ENCODE peak calls at places on chromosomes 2 and 18, in six cellular contexts. G, H, Z, J, O and N are unnamed samples.

GRCh38 chr2:127498386-127498785 is 27.9 kb downstream of the IWS1 start:
- DNase-seq in G (no peak), H (no peak), Z (no peak), J (no peak), O (no peak), N (no peak)

GRCh38 chr2:158543957-158544356 is 87.2 kb downstream of the PKP4 start:
- DNase-seq in G (peak), H (no peak), Z (no peak), J (no peak), O (no peak), N (no peak)

GRCh38 chr2:72712304-72712703 is 113.5 kb downstream of the EXOC6B start:
- DNase-seq in G (no peak), H (no peak), Z (no peak), J (no peak), O (no peak), N (no peak)

GRCh38 chr2:28080911-28081310 is 190.4 kb downstream of the BABAM2 start:
- DNase-seq in G (no peak), H (peak), Z (no peak), J (peak), O (no peak), N (no peak)

GRCh38 chr18:6747646-6748045 is 18.1 kb downstream of the ARHGAP28 start:
- DNase-seq in G (no peak), H (peak), Z (no peak), J (no peak), O (peak), N (peak)

GRCh38 chr2:230927711-230928341 is 2.8 kb upstream of the GPR55 start:
- DNase-seq in G (no peak), H (no peak), Z (no peak), J (no peak), O (no peak), N (peak)

GRCh38 chr2:120477831-120478481 is 132.0 kb downstream of the INHBB start:
- DNase-seq in G (no peak), H (no peak), Z (no peak), J (no peak), O (no peak), N (no peak)

GRCh38 chr2:196181484-196181883 is 10.1 kb upstream of the STK17B start:
- DNase-seq in G (no peak), H (no peak), Z (no peak), J (no peak), O (no peak), N (no peak)

DNA sequence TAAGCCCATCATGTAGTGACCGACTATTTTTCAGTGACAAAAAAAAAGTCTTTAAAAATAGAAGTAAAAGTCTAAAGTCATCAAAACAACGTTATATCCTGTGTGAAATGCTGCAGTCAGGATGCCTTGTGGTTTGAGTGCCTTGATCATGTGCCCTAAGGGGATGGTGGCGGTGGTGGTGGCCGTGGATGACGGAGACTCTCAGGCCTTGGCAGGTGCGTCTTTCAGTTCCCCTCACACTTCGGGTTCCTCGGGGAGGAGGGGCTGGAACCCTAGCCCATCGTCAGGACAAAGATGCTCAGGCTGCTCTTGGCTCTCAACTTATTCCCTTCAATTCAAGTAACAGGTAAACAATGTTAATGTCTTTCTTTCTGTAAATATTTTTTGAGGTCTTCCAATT is at the start of gene CD28:
- DNase-seq in G (peak), H (no peak), Z (no peak), J (no peak), O (no peak), N (no peak)
- H3K4me3 ChIP-seq in G (peak), H (no peak), Z (no peak), J (no peak), O (no peak), N (no peak)

DNA sequence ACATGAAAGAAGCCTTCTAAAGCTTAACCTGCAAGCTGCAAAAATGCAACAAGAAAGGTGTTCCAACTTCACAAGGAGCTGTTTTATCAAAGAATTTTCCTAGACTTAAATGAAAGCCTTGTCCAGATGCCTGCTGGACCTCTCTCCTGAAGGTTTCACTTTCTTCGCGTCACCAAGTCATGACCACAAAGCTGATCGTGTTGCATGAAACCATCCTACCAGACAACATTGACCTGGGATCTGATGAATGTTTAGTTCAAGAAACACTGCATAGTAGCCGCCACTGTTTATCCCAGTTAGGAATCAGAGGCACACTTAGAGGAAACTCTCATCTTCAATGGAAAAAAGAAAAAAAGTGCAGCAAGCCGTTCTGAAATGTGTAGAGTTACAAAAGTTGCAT is 26.9 kb downstream of the PAX3 start:
- DNase-seq in G (no peak), H (no peak), Z (no peak), J (no peak), O (no peak), N (no peak)
- H3K27ac ChIP-seq in G (no peak), H (no peak), Z (no peak), J (no peak), O (no peak), N (no peak)

DNA sequence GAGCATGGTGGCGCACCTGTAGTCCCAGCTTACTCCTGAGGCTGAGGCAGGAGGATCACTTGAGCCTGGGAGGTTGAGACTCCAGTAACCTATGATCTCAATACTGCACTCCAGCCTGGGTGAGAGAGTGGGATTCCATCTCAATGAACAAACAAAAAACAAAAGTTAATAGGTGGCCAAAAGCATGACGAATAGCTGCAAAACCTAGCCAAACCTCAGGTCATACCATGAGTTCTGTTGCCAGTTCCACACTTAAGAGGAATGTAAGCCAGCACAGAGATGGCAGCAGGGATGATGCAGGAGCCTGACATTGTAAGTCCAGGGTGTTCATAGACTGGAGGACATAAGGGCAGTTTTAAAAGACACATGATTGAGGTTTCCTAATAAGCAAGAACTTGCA is 55.3 kb upstream of the RMDN2 start:
- DNase-seq in G (no peak), H (peak), Z (no peak), J (no peak), O (no peak), N (no peak)
- TF ChIP-seq CTCF in G (no peak), H (no peak), Z (no peak), J (no peak), O (no peak), N (no peak)

GRCh38 chr2:118942012-118942411 is at the start of gene MARCO:
- DNase-seq in G (no peak), H (no peak), Z (no peak), J (no peak), O (no peak), N (no peak)
- H3K4me3 ChIP-seq in G (no peak), H (no peak), Z (no peak), J (no peak), O (no peak), N (no peak)

DNA sequence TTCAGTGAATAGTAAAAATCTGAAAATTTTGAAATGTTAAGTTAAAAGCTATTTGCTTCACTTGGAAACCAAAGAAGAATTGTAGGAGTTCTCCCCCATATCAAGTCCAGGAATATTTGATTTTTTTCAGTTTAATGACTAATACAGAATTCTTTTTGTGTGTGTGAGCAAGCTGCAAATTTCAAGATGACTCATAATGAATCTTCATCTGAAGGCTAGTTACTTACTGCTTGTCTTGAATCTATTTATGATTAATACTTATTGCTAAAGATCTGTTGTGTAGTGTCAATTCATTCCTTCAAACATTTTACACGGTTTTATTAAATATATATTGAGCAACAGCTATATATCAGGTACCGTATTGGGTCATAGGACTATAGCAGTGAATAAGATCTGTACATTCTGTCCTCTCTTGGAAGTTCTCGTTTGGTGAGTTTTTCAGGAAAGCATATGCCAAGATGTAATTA is 47.8 kb upstream of the CAVIN2 start:
- DNase-seq in G (no peak), H (peak), Z (peak), J (no peak), O (peak), N (no peak)
- H3K27ac ChIP-seq in G (no peak), H (peak), Z (peak), J (no peak), O (no peak), N (no peak)

GRCh38 chr2:117835990-117836760 is 21.7 kb downstream of the DDX18 start:
- DNase-seq in G (peak), H (peak), Z (peak), J (peak), O (peak), N (peak)
- TF ChIP-seq CTCF in G (peak), H (peak), Z (peak), J (peak), O (peak), N (peak)